ENCODE peak calls at places on chromosomes 2 and 18, in seven cellular contexts. O, H, B, S, A, X and Q are unnamed samples.
A peak's percentile ranks its signal among the peaks of the same experiment; 100 is the strongest.

GRCh38 chr2:205681836-205682238 is 464 bp upstream of the NRP2 start:
- DNase-seq in S (peak; percentile 46), B (no peak), X (no peak), O (peak; percentile 18), H (peak; percentile 44), A (peak; percentile 10), Q (no peak)

GRCh38 chr18:8428951-8429350 is 180.3 kb upstream of the RAB12 start:
- DNase-seq in B (no peak), H (no peak), S (no peak), O (no peak), A (no peak), X (no peak), Q (no peak)

GRCh38 chr2:159489476-159489875 is 126.9 kb downstream of the BAZ2B start:
- DNase-seq in A (no peak), O (no peak), B (no peak), H (no peak), S (no peak), X (no peak), Q (no peak)

GRCh38 chr18:48940854-48941531 is 9.8 kb downstream of the SMAD7 start:
- DNase-seq in H (peak; percentile 76), X (no peak), O (peak; percentile 64), B (no peak), A (no peak), S (no peak), Q (no peak)

GRCh38 chr2:227568852-227569169 is 29.9 kb upstream of the SCYGR2 start:
- DNase-seq in H (no peak), B (no peak), O (no peak), S (no peak), X (no peak), A (no peak), Q (no peak)

GRCh38 chr2:20916604-20917286 is 93.8 kb upstream of the LDAH start:
- DNase-seq in S (peak; percentile 54), O (no peak), A (no peak), B (no peak), X (peak; percentile 57), H (no peak), Q (no peak)

GRCh38 chr2:8090748-8091700 is 590.8 kb upstream of the ID2 start:
- DNase-seq in S (peak; percentile 54), A (no peak), H (no peak), B (no peak), O (peak; percentile 58), X (peak; percentile 55), Q (peak; percentile 12)

GRCh38 chr2:102032368-102033027 is 40.7 kb downstream of the IL1R2 start:
- DNase-seq in A (no peak), O (no peak), S (no peak), H (no peak), B (no peak), X (no peak), Q (no peak)

GRCh38 chr18:25310045-25310444 is 41.9 kb downstream of the ZNF521 start:
- DNase-seq in S (no peak), B (no peak), A (no peak), X (peak; percentile 45), H (no peak), O (no peak), Q (peak; percentile 25)

GRCh38 chr18:80033181-80034067 is 810 bp upstream of the RBFA start:
- DNase-seq in B (no peak), H (no peak), S (peak; percentile 75), X (no peak), A (no peak), O (no peak), Q (peak; percentile 35)

GRCh38 chr2:227472265-227473018 is 486 bp downstream of the AGFG1 start:
- DNase-seq in A (no peak), S (no peak), O (peak; percentile 63), H (peak; percentile 58), X (peak; percentile 36), B (no peak), Q (no peak)